ENCODE peak calls at places on chromosomes 2 and 18, in four cellular contexts. T, D, U and M are unnamed samples.

GRCh38 chr2:227884511-227884947 is 13.1 kb downstream of the DAW1 start:
- DNase-seq in T (peak; percentile 45), D (no peak), U (peak; percentile 72), M (peak; percentile 23)

GRCh38 chr2:24473613-24474012 is 17.4 kb upstream of the NCOA1 start:
- DNase-seq in T (no peak), D (no peak), U (no peak), M (no peak)

GRCh38 chr2:9820020-9820973 is 23.0 kb upstream of the TAF1B start:
- DNase-seq in T (no peak), D (no peak), U (peak; percentile 57), M (no peak)

GRCh38 chr2:201136889-201137321 is 20.9 kb downstream of the CFLAR start:
- DNase-seq in T (no peak), D (no peak), U (no peak), M (no peak)

GRCh38 chr2:3421053-3421452 is 41.6 kb downstream of the TRAPPC12 start:
- DNase-seq in T (no peak), D (no peak), U (peak; percentile 29), M (no peak)

GRCh38 chr18:55694291-55694690 is 106.3 kb upstream of the TCF4 start:
- DNase-seq in T (no peak), D (no peak), U (peak; percentile 13), M (no peak)

GRCh38 chr2:148560501-148560900 is 84.0 kb upstream of the EPC2 start:
- DNase-seq in T (no peak), D (no peak), U (peak; percentile 6), M (no peak)

GRCh38 chr2:203730076-203730729 is 23.8 kb downstream of the CD28 start:
- DNase-seq in T (no peak), D (no peak), U (peak; percentile 78), M (no peak)

GRCh38 chr2:191170773-191171172 is 20.0 kb upstream of the STAT4 start:
- DNase-seq in T (no peak), D (no peak), U (no peak), M (no peak)

GRCh38 chr18:79529296-79529695 is 133.6 kb downstream of the NFATC1 start:
- DNase-seq in T (no peak), D (no peak), U (no peak), M (no peak)

GRCh38 chr18:43271593-43272432 is 5.5 kb downstream of the SYT4 start:
- DNase-seq in T (no peak), D (peak; percentile 10), U (peak; percentile 61), M (no peak)

GRCh38 chr2:10864888-10865551 is 46.7 kb upstream of the KCNF1 start:
- DNase-seq in T (peak; percentile 26), D (peak; percentile 27), U (no peak), M (peak; percentile 15)